ENCODE peak calls at places on chromosomes 11 and 22, in eight cellular contexts. F is lower lobe of right lung, N is astrocyte, Y is H9, G is cardiac muscle cell, O is tibial artery, M is uterus, R is HCT116. U is an unnamed sample.

GRCh38 chr11:58926251-58926650 is 13.0 kb upstream of the GLYATL1 start:
- DNase-seq in F (no peak), G (no peak), Y (no peak), M (no peak), O (no peak), R (no peak), N (peak; percentile 36), U (no peak)

GRCh38 chr11:130164221-130164570 is 4.6 kb downstream of the ST14 start:
- DNase-seq in Y (no peak), R (no peak), M (no peak), G (no peak), N (no peak), F (no peak), O (no peak), U (no peak)

GRCh38 chr22:29201722-29202230 is 3.9 kb upstream of the EMID1 start:
- DNase-seq in G (no peak), M (no peak), N (no peak), R (no peak), O (no peak), Y (no peak), F (no peak), U (no peak)

GRCh38 chr11:102911758-102912481 is 37.1 kb upstream of the MMP12 start:
- DNase-seq in M (no peak), O (no peak), N (no peak), R (no peak), F (no peak), Y (peak; percentile 49), G (no peak), U (no peak)

GRCh38 chr11:68302256-68303054 is 9.9 kb upstream of the LRP5 start:
- DNase-seq in R (peak; percentile 39), O (no peak), M (no peak), F (peak; percentile 42), Y (no peak), N (peak; percentile 31), G (no peak), U (no peak)

GRCh38 chr11:72773291-72773690 is 20.6 kb downstream of the STARD10 start:
- DNase-seq in F (no peak), G (no peak), R (no peak), M (peak; percentile 70), O (no peak), N (peak; percentile 90), Y (no peak), U (no peak)

GRCh38 chr11:554428-554823 is 6.1 kb downstream of the LMNTD2 start:
- DNase-seq in R (no peak), G (no peak), Y (no peak), O (no peak), F (no peak), N (no peak), M (no peak), U (no peak)

GRCh38 chr22:20437253-20438065 is at the start of gene SCARF2:
- DNase-seq in N (peak; percentile 41), Y (peak; percentile 70), R (no peak), O (peak; percentile 83), G (peak; percentile 83), M (peak; percentile 81), F (peak; percentile 55), U (peak; percentile 52)

GRCh38 chr11:20097319-20098221 is 62.7 kb downstream of the DBX1 start:
- DNase-seq in N (peak; percentile 99), F (no peak), Y (no peak), G (no peak), R (no peak), M (peak; percentile 69), O (no peak), U (no peak)

GRCh38 chr11:79428406-79428805 is 12.4 kb downstream of the TENM4 start:
- DNase-seq in N (peak; percentile 13), Y (no peak), O (no peak), M (no peak), R (no peak), F (no peak), G (no peak), U (no peak)

GRCh38 chr11:61613711-61614254 is 32.9 kb upstream of the SYT7 start:
- DNase-seq in G (no peak), R (no peak), O (no peak), F (no peak), Y (no peak), M (no peak), N (no peak), U (no peak)

GRCh38 chr11:86150826-86151187 is 81.9 kb upstream of the PICALM start:
- DNase-seq in O (no peak), R (no peak), N (peak; percentile 30), Y (no peak), G (no peak), M (no peak), F (no peak), U (no peak)

GRCh38 chr11:2968501-2968900 is 23.6 kb downstream of the NAP1L4 start:
- DNase-seq in Y (no peak), R (no peak), F (no peak), N (no peak), G (no peak), O (no peak), M (no peak), U (no peak)

GRCh38 chr22:45709866-45710265 is 38.2 kb downstream of the ATXN10 start:
- DNase-seq in Y (no peak), G (no peak), F (no peak), R (no peak), N (peak; percentile 74), O (no peak), M (no peak), U (no peak)

GRCh38 chr11:6240691-6241285 is 1.9 kb downstream of the CNGA4 start:
- DNase-seq in Y (no peak), F (no peak), G (no peak), N (no peak), M (no peak), O (no peak), R (no peak), U (no peak)

GRCh38 chr11:62233730-62234129 is 8.3 kb upstream of the SCGB1D2 start:
- DNase-seq in G (no peak), N (no peak), O (no peak), M (no peak), R (no peak), Y (no peak), F (no peak), U (no peak)

GRCh38 chr11:83818349-83818748 is 532.2 kb upstream of the CCDC90B start:
- DNase-seq in F (no peak), R (no peak), O (no peak), N (peak; percentile 30), G (no peak), Y (no peak), M (no peak), U (no peak)

GRCh38 chr11:108973402-108974119 is 308.7 kb downstream of the DDX10 start:
- DNase-seq in F (no peak), G (no peak), M (no peak), O (no peak), N (peak; percentile 85), Y (no peak), R (no peak), U (no peak)

GRCh38 chr11:76030286-76030685 is 176.0 kb downstream of the WNT11 start:
- DNase-seq in G (no peak), R (no peak), M (no peak), O (no peak), N (peak; percentile 96), F (no peak), Y (no peak), U (no peak)

DNA sequence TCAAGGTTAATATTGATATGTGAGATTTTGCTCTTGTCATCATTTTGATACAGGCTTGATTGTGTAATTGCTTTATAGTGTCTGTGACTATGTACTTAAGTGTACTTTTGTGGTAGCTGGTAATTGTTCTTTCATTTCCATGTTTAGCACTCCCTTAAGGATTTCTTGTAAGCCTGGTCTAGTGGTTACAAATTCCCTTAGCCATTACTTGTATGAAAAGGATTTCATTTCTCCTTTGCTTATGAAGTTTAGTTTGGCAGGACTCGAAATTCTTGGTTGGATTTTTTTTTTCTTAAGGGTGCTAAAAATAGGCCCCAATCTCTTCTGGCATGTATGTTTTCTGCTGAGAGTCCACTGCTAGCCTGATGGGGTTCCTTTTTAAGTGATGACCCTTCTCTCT is 346.8 kb downstream of the JRKL start:
- DNase-seq in F (no peak), R (no peak), O (no peak), N (peak; percentile 66), M (no peak), Y (no peak), G (no peak), U (no peak)
- H3K27ac ChIP-seq in F (no peak overlapping the region), R (no peak overlapping the region), O (no peak overlapping the region), N (no peak overlapping the region), M (no peak overlapping the region), Y (no peak overlapping the region), G (no peak overlapping the region), U (no peak overlapping the region)

GRCh38 chr22:42614312-42615091 is at the start of gene POLDIP3:
- DNase-seq in R (peak; percentile 96), O (peak; percentile 99), N (peak; percentile 91), G (peak; percentile 99), M (peak; percentile 99), Y (peak; percentile 98), F (peak; percentile 99), U (peak; percentile 98)
- TF ChIP-seq CTCF in R (no peak), O (peak; percentile 25), N (no peak), G (peak; percentile 24), M (peak; percentile 20), Y (no peak), F (peak; percentile 37), U (peak; percentile 31)

DNA sequence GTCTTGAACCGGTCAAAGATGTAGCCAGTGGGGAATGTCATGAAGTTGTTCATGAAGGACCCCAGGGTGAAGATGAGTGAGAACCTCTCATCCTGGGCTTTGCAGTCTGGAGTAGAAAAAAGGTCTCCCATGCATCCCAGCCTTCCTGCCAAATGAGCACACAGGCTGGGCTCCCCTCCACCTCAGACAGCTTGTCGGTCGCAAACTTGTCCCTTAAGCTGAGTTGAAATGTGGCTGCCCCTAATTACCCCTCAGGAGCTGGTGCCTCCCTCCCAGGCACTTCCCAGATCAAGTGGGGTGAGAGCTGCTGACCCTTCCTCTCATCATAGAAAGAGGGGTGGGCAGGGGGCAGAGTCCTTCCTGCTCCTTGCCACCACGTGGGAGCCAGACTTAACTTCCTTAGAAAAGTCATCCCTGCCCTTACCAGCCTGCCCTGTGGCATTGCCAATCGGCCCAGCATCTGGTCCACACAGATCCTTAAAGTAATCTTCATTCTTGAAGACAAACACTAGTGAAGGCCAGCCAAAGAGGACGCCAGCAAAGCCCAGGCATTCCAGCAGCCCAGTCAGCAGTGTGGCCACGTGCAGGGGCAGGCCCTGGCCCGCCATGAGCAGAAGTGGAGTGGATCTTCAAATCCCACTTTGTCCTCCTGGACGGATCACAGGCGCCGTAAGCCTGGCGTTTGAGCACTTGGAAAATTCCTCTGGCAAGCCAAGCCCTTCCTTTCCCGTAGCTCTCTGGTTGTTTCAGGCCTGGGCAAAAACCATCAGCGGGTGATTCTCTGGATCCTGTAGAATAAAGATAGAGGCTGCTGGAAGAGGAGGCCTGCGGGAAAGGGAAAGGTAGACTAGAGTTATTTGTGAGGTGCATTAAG is 1.1 kb downstream of the SLC43A3 start:
- DNase-seq in O (peak; percentile 91), M (peak; percentile 71), G (no peak), Y (no peak), R (no peak), F (peak; percentile 82), N (no peak), U (no peak)
- H3K4me1 ChIP-seq in O (no peaks in the 10 kb centered on the region), M (no peaks in the 10 kb centered on the region), G (no peaks in the 10 kb centered on the region), Y (peaks cover 2% of the 10 kb centered on the region), R (peaks cover 9% of the 10 kb centered on the region), F (peaks cover 54% of the 10 kb centered on the region), N (peaks cover 40% of the 10 kb centered on the region), U (peaks cover 32% of the 10 kb centered on the region)

DNA sequence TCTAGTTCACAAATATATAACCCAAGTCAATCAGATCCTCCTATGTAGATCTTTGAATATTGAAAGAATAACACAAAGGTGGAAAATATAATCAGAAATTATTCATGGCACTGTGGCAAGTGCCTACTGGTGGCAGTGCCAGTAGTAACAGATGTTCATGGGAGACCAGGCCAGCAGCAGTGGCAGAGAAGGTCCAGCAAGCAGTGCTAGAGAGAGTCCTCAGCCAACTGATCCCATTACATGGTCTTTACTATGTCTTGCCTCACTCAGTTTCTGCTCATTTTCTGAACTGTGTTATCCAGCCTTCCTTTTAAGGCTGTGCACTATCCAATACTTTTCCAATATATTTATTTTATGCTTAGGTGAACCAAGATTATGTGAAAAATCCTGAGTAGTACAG is 124.9 kb downstream of the MRTFA start:
- DNase-seq in O (no peak), R (no peak), F (no peak), G (no peak), Y (no peak), M (no peak), N (no peak), U (no peak)
- H3K27ac ChIP-seq in O (peak overlapping the region; percentile 86), R (no peak overlapping the region), F (peak overlapping the region; percentile 54), G (no peak overlapping the region), Y (no peak overlapping the region), M (peak overlapping the region; percentile 95), N (peak overlapping the region; percentile 94), U (peak overlapping the region; percentile 100)